ENCODE peak calls at places on chromosomes 11 and 22, in five cellular contexts. V is adrenal gland, M is thoracic aorta, G is psoas muscle, W is kidney. Y is an unnamed sample. For H3K4me1, the result is how much of the 10 kb centered on the place peaks cover.

GRCh38 chr11:98307827-98308491 is 712.8 kb upstream of the CNTN5 start:
- DNase-seq in V (no peak), M (no peak), G (no peak), W (no peak), Y (no peak)

GRCh38 chr11:124071622-124071948 is 30.5 kb upstream of the OR10G7 start:
- DNase-seq in V (no peak), M (no peak), G (no peak), W (no peak), Y (no peak)

GRCh38 chr22:50209893-50210292 is 9.1 kb downstream of the SELENOO start:
- DNase-seq in V (peak), M (no peak), G (peak), W (peak), Y (peak)

GRCh38 chr11:110087820-110088534 is 5.2 kb upstream of the ZC3H12C start:
- DNase-seq in V (no peak), M (no peak), G (no peak), W (no peak), Y (no peak)

GRCh38 chr11:112963368-112963955 is 2.2 kb downstream of the NCAM1 start:
- DNase-seq in V (no peak), M (no peak), G (peak), W (no peak), Y (peak)

GRCh38 chr11:129204439-129204838 is 12.3 kb upstream of the ARHGAP32 start:
- DNase-seq in V (no peak), M (no peak), G (no peak), W (no peak), Y (no peak)

GRCh38 chr11:62264004-62264403 is 6.0 kb upstream of the SCGB2A2 start:
- DNase-seq in V (no peak), M (no peak), G (no peak), W (no peak), Y (no peak)

GRCh38 chr11:23288001-23288783 is 427.9 kb upstream of the CCDC179 start:
- DNase-seq in V (peak), M (no peak), G (no peak), W (no peak), Y (no peak)

GRCh38 chr11:88292156-88292844 is 45.2 kb downstream of the CTSC start:
- DNase-seq in V (peak), M (no peak), G (no peak), W (no peak), Y (peak)

GRCh38 chr22:38110008-38110862 is at the start of gene BAIAP2L2:
- DNase-seq in V (no peak), M (no peak), G (no peak), W (peak), Y (no peak)

GRCh38 chr22:32457031-32457430 is 7.2 kb downstream of the BPIFC start:
- DNase-seq in V (no peak), M (no peak), G (no peak), W (no peak), Y (no peak)

GRCh38 chr11:111982019-111982464 is 43.2 kb upstream of the DLAT start:
- DNase-seq in V (peak), M (no peak), G (no peak), W (no peak), Y (peak)

GRCh38 chr22:50115693-50116092 is 25.9 kb downstream of the MOV10L1 start:
- DNase-seq in V (peak), M (no peak), G (no peak), W (peak), Y (peak)

GRCh38 chr22:33438273-33438672 is 380.1 kb upstream of the SYN3 start:
- DNase-seq in V (no peak), M (no peak), G (no peak), W (no peak), Y (no peak)

GRCh38 chr11:43942651-43943356 is 367 bp downstream of the C11orf96 start:
- DNase-seq in V (peak), M (no peak), G (peak), W (no peak), Y (peak)

GRCh38 chr11:123168955-123169484 is 26.0 kb downstream of the CLMP start:
- DNase-seq in V (no peak), M (no peak), G (no peak), W (no peak), Y (no peak)

GRCh38 chr11:117771197-117771596 is 25.8 kb downstream of the DSCAML1 start:
- DNase-seq in V (no peak), M (no peak), G (no peak), W (no peak), Y (no peak)

GRCh38 chr22:45996241-45997076 is 19.5 kb upstream of the WNT7B start:
- DNase-seq in V (peak), M (no peak), G (peak), W (peak), Y (peak)

GRCh38 chr11:35927730-35928129 is 16.1 kb upstream of the LDLRAD3 start:
- DNase-seq in V (peak), M (no peak), G (peak), W (peak), Y (no peak)

GRCh38 chr11:58900479-58901420 is 38.5 kb upstream of the GLYATL1 start:
- DNase-seq in V (peak), M (no peak), G (peak), W (no peak), Y (peak)

GRCh38 chr22:36316419-36316818 is 63.5 kb downstream of the APOL1 start:
- DNase-seq in V (no peak), M (no peak), G (no peak), W (no peak), Y (no peak)

GRCh38 chr22:37442537-37442936 is 15.3 kb upstream of the ELFN2 start:
- DNase-seq in V (no peak), M (no peak), G (no peak), W (no peak), Y (no peak)

GRCh38 chr11:69931060-69931910 is 112.1 kb upstream of the FGF3 start:
- DNase-seq in V (no peak), M (no peak), G (no peak), W (peak), Y (peak)

GRCh38 chr11:46332568-46333128 is 14.6 kb upstream of the DGKZ start:
- DNase-seq in V (no peak), M (no peak), G (no peak), W (no peak), Y (no peak)

GRCh38 chr11:46332093-46332567 is 15.1 kb upstream of the DGKZ start:
- DNase-seq in V (no peak), M (no peak), G (no peak), W (no peak), Y (no peak)

GRCh38 chr11:46334211-46334610 is 13.1 kb upstream of the DGKZ start:
- DNase-seq in V (no peak), M (no peak), G (no peak), W (no peak), Y (no peak)

GRCh38 chr11:46331653-46331984 is 15.6 kb upstream of the DGKZ start:
- DNase-seq in V (no peak), M (no peak), G (no peak), W (no peak), Y (no peak)

GRCh38 chr11:46333129-46333947 is 13.9 kb upstream of the DGKZ start:
- DNase-seq in V (no peak), M (no peak), G (no peak), W (no peak), Y (no peak)
- H3K4me1 ChIP-seq in V (under half), M (under half), G (under half), W (under half), Y (under half)

DNA sequence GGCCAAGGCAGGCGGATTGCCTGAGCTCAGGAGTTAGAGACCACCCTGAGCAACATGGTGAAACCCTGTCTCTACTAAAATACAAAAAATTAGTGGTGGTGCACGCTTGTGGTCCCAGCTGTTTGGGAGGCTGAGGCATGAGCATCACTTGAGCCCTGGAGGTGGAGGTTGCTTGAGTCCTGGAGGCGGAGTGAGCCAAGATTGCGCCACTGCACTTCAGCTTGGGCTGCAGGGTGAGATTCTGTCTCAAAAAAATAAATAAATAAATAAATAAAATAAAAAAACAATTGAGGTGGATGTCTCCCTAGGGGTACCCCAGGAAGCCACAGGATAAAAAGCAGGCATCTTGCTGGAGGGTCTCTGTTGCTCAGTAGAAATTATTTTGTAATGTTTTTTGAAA is 14.1 kb downstream of the PTPRJ start:
- DNase-seq in V (no peak), M (no peak), G (no peak), W (no peak), Y (no peak)
- H3K4me1 ChIP-seq in V (under half), M (under half), G (under half), W (under half), Y (under half)

GRCh38 chr11:2869561-2870427 is 15.8 kb downstream of the CDKN1C start:
- DNase-seq in V (no peak), M (no peak), G (no peak), W (no peak), Y (no peak)
- H3K4me1 ChIP-seq in V (under half), M (under half), G (under half), W (under half), Y (under half)

GRCh38 chr11:73221996-73222395 is 3.9 kb downstream of the P2RY2 start:
- DNase-seq in V (no peak), M (no peak), G (peak), W (no peak), Y (no peak)
- H3K4me1 ChIP-seq in V (under half), M (under half), G (half or more), W (under half), Y (under half)

Y was measured in BE2C.